ENCODE peak calls at places on chromosomes 12 and 14, in seven cellular contexts. H, Z, W, O, T, U and X are unnamed samples.

GRCh38 chr12:10082057-10082874 is 16.5 kb downstream of the CLEC1A start:
- DNase-seq in H (no peak), Z (no peak), W (no peak), O (no peak), T (no peak), U (no peak), X (no peak)

GRCh38 chr14:101078892-101079221 is 175.3 kb upstream of the RTL1 start:
- DNase-seq in H (no peak), Z (no peak), W (no peak), O (no peak), T (no peak), U (no peak), X (no peak)

GRCh38 chr12:24015771-24016170 is 66.3 kb upstream of the SOX5 start:
- DNase-seq in H (no peak), Z (no peak), W (no peak), O (peak; percentile 22), T (no peak), U (no peak), X (no peak)

GRCh38 chr12:16914853-16915252 is 308.9 kb upstream of the LMO3 start:
- DNase-seq in H (no peak), Z (no peak), W (no peak), O (no peak), T (no peak), U (no peak), X (no peak)

GRCh38 chr12:123532021-123532420 is 1.5 kb downstream of the RILPL1 start:
- DNase-seq in H (no peak), Z (no peak), W (no peak), O (peak; percentile 60), T (no peak), U (no peak), X (no peak)

GRCh38 chr14:85531594-85532391 is 1.8 kb downstream of the FLRT2 start:
- DNase-seq in H (no peak), Z (no peak), W (peak; percentile 67), O (no peak), T (peak; percentile 51), U (no peak), X (peak; percentile 73)

GRCh38 chr12:75087656-75088055 is 122.0 kb downstream of the KCNC2 start:
- DNase-seq in H (no peak), Z (no peak), W (no peak), O (peak; percentile 12), T (no peak), U (no peak), X (no peak)

GRCh38 chr12:57893460-57894353 is 47.2 kb upstream of the CTDSP2 start:
- DNase-seq in H (no peak), Z (no peak), W (peak; percentile 96), O (peak; percentile 91), T (peak; percentile 88), U (no peak), X (peak; percentile 93)

GRCh38 chr12:46343122-46343852 is 29.3 kb downstream of the SLC38A2 start:
- DNase-seq in H (no peak), Z (no peak), W (no peak), O (no peak), T (no peak), U (no peak), X (no peak)

GRCh38 chr12:108318472-108319275 is 20.4 kb downstream of the CMKLR1 start:
- DNase-seq in H (no peak), Z (no peak), W (peak; percentile 49), O (no peak), T (no peak), U (no peak), X (no peak)

GRCh38 chr12:84732941-84733340 is 179.7 kb downstream of the SLC6A15 start:
- DNase-seq in H (no peak), Z (no peak), W (no peak), O (no peak), T (no peak), U (no peak), X (no peak)

GRCh38 chr12:52543985-52544888 is 8.7 kb downstream of the KRT71 start:
- DNase-seq in H (no peak), Z (no peak), W (peak; percentile 39), O (no peak), T (no peak), U (no peak), X (no peak)